ENCODE peak calls at places on chromosomes 4 and X, in seven cellular contexts. One of them, this sample, is unnamed.

GRCh38 chr4:159071178-159071968 is 31.5 kb upstream of the RAPGEF2 start:
- DNase-seq in lower leg skin: no peak
- DNase-seq in dorsolateral prefrontal cortex: no peak
- DNase-seq in mucosa of descending colon: no peak
- DNase-seq in lower lobe of right lung: no peak
- DNase-seq in brain microvascular endothelial cell: peak
- DNase-seq in breast epithelium: peak
- DNase-seq in this sample: no peak

GRCh38 chr4:101114936-101115372 is 232.4 kb downstream of the PPP3CA start:
- DNase-seq in lower leg skin: no peak
- DNase-seq in dorsolateral prefrontal cortex: peak
- DNase-seq in mucosa of descending colon: no peak
- DNase-seq in lower lobe of right lung: no peak
- DNase-seq in brain microvascular endothelial cell: peak
- DNase-seq in breast epithelium: no peak
- DNase-seq in this sample: no peak

GRCh38 chrX:22389544-22390243 is 117.0 kb downstream of the CBLL2 start:
- DNase-seq in lower leg skin: no peak
- DNase-seq in dorsolateral prefrontal cortex: no peak
- DNase-seq in mucosa of descending colon: no peak
- DNase-seq in lower lobe of right lung: no peak
- DNase-seq in brain microvascular endothelial cell: peak
- DNase-seq in breast epithelium: no peak
- DNase-seq in this sample: no peak

GRCh38 chr4:25927361-25928040 is 13.5 kb downstream of the SMIM20 start:
- DNase-seq in lower leg skin: no peak
- DNase-seq in dorsolateral prefrontal cortex: no peak
- DNase-seq in mucosa of descending colon: no peak
- DNase-seq in lower lobe of right lung: no peak
- DNase-seq in brain microvascular endothelial cell: no peak
- DNase-seq in breast epithelium: no peak
- DNase-seq in this sample: no peak

GRCh38 chr4:85496933-85497332 is 22.0 kb downstream of the ARHGAP24 start:
- DNase-seq in lower leg skin: no peak
- DNase-seq in dorsolateral prefrontal cortex: no peak
- DNase-seq in mucosa of descending colon: no peak
- DNase-seq in lower lobe of right lung: no peak
- DNase-seq in brain microvascular endothelial cell: no peak
- DNase-seq in breast epithelium: no peak
- DNase-seq in this sample: no peak

GRCh38 chr4:152221816-152222516 is 313.9 kb downstream of the FBXW7 start:
- DNase-seq in lower leg skin: no peak
- DNase-seq in dorsolateral prefrontal cortex: no peak
- DNase-seq in mucosa of descending colon: no peak
- DNase-seq in lower lobe of right lung: no peak
- DNase-seq in brain microvascular endothelial cell: no peak
- DNase-seq in breast epithelium: no peak
- DNase-seq in this sample: no peak

GRCh38 chrX:56745019-56745418 is 16.0 kb downstream of the NBDY start:
- DNase-seq in lower leg skin: no peak
- DNase-seq in dorsolateral prefrontal cortex: no peak
- DNase-seq in mucosa of descending colon: no peak
- DNase-seq in lower lobe of right lung: no peak
- DNase-seq in brain microvascular endothelial cell: peak
- DNase-seq in breast epithelium: no peak
- DNase-seq in this sample: no peak

GRCh38 chr4:118224239-118224829 is 128.5 kb downstream of the PRSS12 start:
- DNase-seq in lower leg skin: no peak
- DNase-seq in dorsolateral prefrontal cortex: no peak
- DNase-seq in mucosa of descending colon: no peak
- DNase-seq in lower lobe of right lung: no peak
- DNase-seq in brain microvascular endothelial cell: peak
- DNase-seq in breast epithelium: no peak
- DNase-seq in this sample: no peak

GRCh38 chrX:154448484-154448883 is 4.5 kb downstream of the FAM50A start:
- DNase-seq in lower leg skin: no peak
- DNase-seq in dorsolateral prefrontal cortex: no peak
- DNase-seq in mucosa of descending colon: no peak
- DNase-seq in lower lobe of right lung: no peak
- DNase-seq in brain microvascular endothelial cell: no peak
- DNase-seq in breast epithelium: no peak
- DNase-seq in this sample: no peak

GRCh38 chr4:123505457-123506310 is 109.1 kb downstream of the SPRY1 start:
- DNase-seq in lower leg skin: no peak
- DNase-seq in dorsolateral prefrontal cortex: peak
- DNase-seq in mucosa of descending colon: peak
- DNase-seq in lower lobe of right lung: peak
- DNase-seq in brain microvascular endothelial cell: peak
- DNase-seq in breast epithelium: no peak
- DNase-seq in this sample: peak

GRCh38 chrX:72572248-72573157 is at the start of gene HDAC8:
- DNase-seq in lower leg skin: peak
- DNase-seq in dorsolateral prefrontal cortex: peak
- DNase-seq in mucosa of descending colon: peak
- DNase-seq in lower lobe of right lung: peak
- DNase-seq in brain microvascular endothelial cell: peak
- DNase-seq in breast epithelium: peak
- DNase-seq in this sample: peak

GRCh38 chrX:109740076-109740809 is 7.2 kb upstream of the ACSL4 start:
- DNase-seq in lower leg skin: no peak
- DNase-seq in dorsolateral prefrontal cortex: no peak
- DNase-seq in mucosa of descending colon: no peak
- DNase-seq in lower lobe of right lung: no peak
- DNase-seq in brain microvascular endothelial cell: peak
- DNase-seq in breast epithelium: peak
- DNase-seq in this sample: no peak

GRCh38 chr4:110046588-110047049 is 133.9 kb downstream of the EGF start:
- DNase-seq in lower leg skin: no peak
- DNase-seq in dorsolateral prefrontal cortex: no peak
- DNase-seq in mucosa of descending colon: no peak
- DNase-seq in lower lobe of right lung: no peak
- DNase-seq in brain microvascular endothelial cell: no peak
- DNase-seq in breast epithelium: no peak
- DNase-seq in this sample: no peak

GRCh38 chrX:10401239-10401638 is 219.1 kb downstream of the MID1 start:
- DNase-seq in lower leg skin: no peak
- DNase-seq in dorsolateral prefrontal cortex: no peak
- DNase-seq in mucosa of descending colon: no peak
- DNase-seq in lower lobe of right lung: no peak
- DNase-seq in brain microvascular endothelial cell: no peak
- DNase-seq in breast epithelium: no peak
- DNase-seq in this sample: no peak
- TF ChIP-seq CTCF in lower leg skin: no peak
- TF ChIP-seq CTCF in dorsolateral prefrontal cortex: no peak
- TF ChIP-seq CTCF in mucosa of descending colon: no peak
- TF ChIP-seq CTCF in lower lobe of right lung: no peak
- TF ChIP-seq CTCF in brain microvascular endothelial cell: peak
- TF ChIP-seq CTCF in breast epithelium: no peak
- TF ChIP-seq CTCF in this sample: no peak

GRCh38 chrX:8971116-8971515 is 62.8 kb downstream of the FAM9B start:
- DNase-seq in lower leg skin: no peak
- DNase-seq in dorsolateral prefrontal cortex: no peak
- DNase-seq in mucosa of descending colon: no peak
- DNase-seq in lower lobe of right lung: no peak
- DNase-seq in brain microvascular endothelial cell: peak
- DNase-seq in breast epithelium: no peak
- DNase-seq in this sample: no peak
- TF ChIP-seq CTCF in lower leg skin: no peak
- TF ChIP-seq CTCF in dorsolateral prefrontal cortex: no peak
- TF ChIP-seq CTCF in mucosa of descending colon: no peak
- TF ChIP-seq CTCF in lower lobe of right lung: peak
- TF ChIP-seq CTCF in brain microvascular endothelial cell: no peak
- TF ChIP-seq CTCF in breast epithelium: no peak
- TF ChIP-seq CTCF in this sample: peak

DNA sequence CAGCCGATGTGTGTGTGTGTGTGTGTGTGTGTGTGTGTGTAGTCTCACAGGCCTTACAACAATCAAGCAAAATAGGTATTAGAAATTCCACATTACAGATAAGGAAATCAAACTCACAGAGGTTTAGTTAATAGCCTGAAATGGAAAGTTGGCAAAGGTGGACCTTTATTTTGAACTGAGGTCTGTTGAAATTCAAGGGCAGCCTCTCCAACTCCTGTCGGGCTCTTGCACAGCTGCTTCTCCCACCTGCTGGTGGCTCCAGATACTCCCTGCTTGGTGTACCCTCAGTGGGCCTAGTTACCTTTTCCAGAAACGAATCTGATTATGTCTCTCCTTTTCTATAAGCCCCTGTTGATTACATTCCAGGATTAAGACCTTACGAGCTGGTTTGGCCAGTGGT is 195.9 kb downstream of the MGST2 start:
- DNase-seq in lower leg skin: no peak
- DNase-seq in dorsolateral prefrontal cortex: no peak
- DNase-seq in mucosa of descending colon: no peak
- DNase-seq in lower lobe of right lung: no peak
- DNase-seq in brain microvascular endothelial cell: no peak
- DNase-seq in breast epithelium: no peak
- DNase-seq in this sample: no peak
- TF ChIP-seq CTCF in lower leg skin: no peak
- TF ChIP-seq CTCF in dorsolateral prefrontal cortex: no peak
- TF ChIP-seq CTCF in mucosa of descending colon: no peak
- TF ChIP-seq CTCF in lower lobe of right lung: no peak
- TF ChIP-seq CTCF in brain microvascular endothelial cell: no peak
- TF ChIP-seq CTCF in breast epithelium: no peak
- TF ChIP-seq CTCF in this sample: no peak

GRCh38 chr4:1775731-1776500 is 17.2 kb upstream of the FGFR3 start:
- DNase-seq in lower leg skin: no peak
- DNase-seq in dorsolateral prefrontal cortex: peak
- DNase-seq in mucosa of descending colon: no peak
- DNase-seq in lower lobe of right lung: no peak
- DNase-seq in brain microvascular endothelial cell: no peak
- DNase-seq in breast epithelium: no peak
- DNase-seq in this sample: no peak

GRCh38 chr4:1778642-1779392 is 14.3 kb upstream of the FGFR3 start:
- DNase-seq in lower leg skin: no peak
- DNase-seq in dorsolateral prefrontal cortex: no peak
- DNase-seq in mucosa of descending colon: no peak
- DNase-seq in lower lobe of right lung: no peak
- DNase-seq in brain microvascular endothelial cell: no peak
- DNase-seq in breast epithelium: no peak
- DNase-seq in this sample: no peak

GRCh38 chr4:1776521-1777161 is 16.5 kb upstream of the FGFR3 start:
- DNase-seq in lower leg skin: no peak
- DNase-seq in dorsolateral prefrontal cortex: peak
- DNase-seq in mucosa of descending colon: no peak
- DNase-seq in lower lobe of right lung: no peak
- DNase-seq in brain microvascular endothelial cell: no peak
- DNase-seq in breast epithelium: no peak
- DNase-seq in this sample: no peak

GRCh38 chr4:1779588-1780382 is 13.3 kb upstream of the FGFR3 start:
- DNase-seq in lower leg skin: no peak
- DNase-seq in dorsolateral prefrontal cortex: no peak
- DNase-seq in mucosa of descending colon: no peak
- DNase-seq in lower lobe of right lung: no peak
- DNase-seq in brain microvascular endothelial cell: no peak
- DNase-seq in breast epithelium: no peak
- DNase-seq in this sample: no peak

DNA sequence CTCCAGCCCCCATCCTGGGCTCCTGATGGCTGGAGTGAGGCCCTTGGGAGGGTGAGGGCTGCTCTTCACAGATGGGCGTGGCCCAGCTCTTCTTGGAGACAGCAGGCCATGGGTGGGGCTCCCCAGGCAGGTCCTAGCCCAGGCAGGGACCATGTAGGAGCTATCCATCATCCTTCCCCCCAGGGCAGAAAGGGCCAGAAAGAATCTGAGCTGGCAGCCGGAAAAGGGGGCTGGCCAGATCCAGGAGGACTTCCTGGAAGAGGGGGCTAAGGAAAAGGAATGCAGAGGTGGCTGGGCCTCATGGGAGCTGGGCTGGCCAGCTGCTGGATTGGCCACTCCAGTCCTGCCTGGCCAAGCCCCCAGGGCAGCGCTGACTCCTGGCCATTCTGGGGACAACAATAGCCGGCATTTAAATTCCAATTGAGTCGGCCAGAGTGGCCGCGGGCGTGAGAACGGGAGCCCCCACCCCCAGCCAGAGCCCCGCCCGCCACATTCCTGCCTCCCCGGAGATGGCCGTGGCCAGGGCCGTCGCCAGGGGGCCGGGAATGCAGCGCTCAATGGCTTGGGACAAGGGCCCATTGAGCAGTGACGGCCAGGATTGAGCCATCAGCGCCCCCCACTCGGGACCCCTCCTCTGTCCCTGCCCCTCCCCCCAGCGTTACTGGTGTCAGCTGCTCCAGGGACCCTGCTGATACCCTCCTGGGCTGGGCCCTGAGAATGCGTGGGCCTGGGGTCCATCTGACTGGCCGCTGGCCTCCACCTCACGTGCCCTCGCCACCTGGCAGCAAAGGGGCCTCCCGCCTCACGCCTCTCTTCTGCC is 15.1 kb upstream of the FGFR3 start:
- DNase-seq in lower leg skin: no peak
- DNase-seq in dorsolateral prefrontal cortex: peak
- DNase-seq in mucosa of descending colon: no peak
- DNase-seq in lower lobe of right lung: no peak
- DNase-seq in brain microvascular endothelial cell: peak
- DNase-seq in breast epithelium: no peak
- DNase-seq in this sample: no peak
- TF ChIP-seq CTCF in lower leg skin: no peak
- TF ChIP-seq CTCF in dorsolateral prefrontal cortex: no peak
- TF ChIP-seq CTCF in mucosa of descending colon: no peak
- TF ChIP-seq CTCF in lower lobe of right lung: peak
- TF ChIP-seq CTCF in brain microvascular endothelial cell: peak
- TF ChIP-seq CTCF in breast epithelium: no peak
- TF ChIP-seq CTCF in this sample: no peak

GRCh38 chr4:138773321-138773720 is 242.3 kb upstream of the NOCT start:
- DNase-seq in lower leg skin: no peak
- DNase-seq in dorsolateral prefrontal cortex: no peak
- DNase-seq in mucosa of descending colon: no peak
- DNase-seq in lower lobe of right lung: no peak
- DNase-seq in brain microvascular endothelial cell: no peak
- DNase-seq in breast epithelium: no peak
- DNase-seq in this sample: no peak
- TF ChIP-seq CTCF in lower leg skin: no peak
- TF ChIP-seq CTCF in dorsolateral prefrontal cortex: no peak
- TF ChIP-seq CTCF in mucosa of descending colon: no peak
- TF ChIP-seq CTCF in lower lobe of right lung: no peak
- TF ChIP-seq CTCF in brain microvascular endothelial cell: no peak
- TF ChIP-seq CTCF in breast epithelium: no peak
- TF ChIP-seq CTCF in this sample: no peak

DNA sequence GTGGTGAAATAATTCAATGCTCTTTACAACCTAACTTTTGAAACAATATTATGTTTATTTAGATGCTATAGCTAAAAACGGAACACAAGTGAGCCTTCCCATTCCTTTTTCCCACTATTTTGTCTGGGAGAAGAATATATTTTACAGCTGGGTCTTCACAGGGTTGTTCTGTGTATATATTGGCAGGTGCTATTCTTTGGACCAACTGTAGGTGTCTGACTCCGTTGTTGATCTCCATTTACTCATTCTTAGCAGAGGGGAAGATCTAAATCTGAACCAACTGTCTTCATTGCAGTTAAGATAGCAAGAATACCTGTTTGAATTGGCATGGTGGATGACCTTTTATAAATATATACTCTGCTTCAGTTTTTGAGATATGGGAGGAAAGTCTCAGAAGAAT is 257.4 kb downstream of the CFAP299 start:
- DNase-seq in lower leg skin: no peak
- DNase-seq in dorsolateral prefrontal cortex: no peak
- DNase-seq in mucosa of descending colon: no peak
- DNase-seq in lower lobe of right lung: no peak
- DNase-seq in brain microvascular endothelial cell: no peak
- DNase-seq in breast epithelium: no peak
- DNase-seq in this sample: no peak
- TF ChIP-seq CTCF in lower leg skin: no peak
- TF ChIP-seq CTCF in dorsolateral prefrontal cortex: no peak
- TF ChIP-seq CTCF in mucosa of descending colon: no peak
- TF ChIP-seq CTCF in lower lobe of right lung: no peak
- TF ChIP-seq CTCF in brain microvascular endothelial cell: no peak
- TF ChIP-seq CTCF in breast epithelium: no peak
- TF ChIP-seq CTCF in this sample: no peak

This sample was measured in left lung.